ENCODE peak calls at places on chromosomes 11 and 22, in seven cellular contexts. M is T1000; T is kidney glomerular epithelial cell; I is NCI-H510A treated with DMSO at 0.1 percent for 48 hours; U is NCI-H226; F is testis; A is naive thymus-derived CD8-positive, alpha-beta T cell. C is an unnamed sample.
A peak's percentile ranks its signal among the peaks of the same experiment; 100 is the strongest.

GRCh38 chr22:27990879-27991278 is 71.8 kb upstream of the PITPNB start:
- DNase-seq in F (peak; percentile 67), M (no peak), A (no peak), U (no peak), T (no peak), I (no peak), C (peak; percentile 63)

GRCh38 chr11:35099278-35100018 is 39.5 kb upstream of the CD44 start:
- DNase-seq in I (no peak), F (no peak), A (no peak), T (no peak), M (no peak), U (peak; percentile 53), C (no peak)

GRCh38 chr11:59175104-59175503 is 3.2 kb downstream of the DTX4 start:
- DNase-seq in T (no peak), A (no peak), F (no peak), I (no peak), M (peak; percentile 38), U (no peak), C (no peak)

GRCh38 chr11:104254347-104254746 is 90.4 kb upstream of the PDGFD start:
- DNase-seq in T (no peak), A (no peak), F (peak; percentile 68), I (no peak), M (no peak), U (peak; percentile 37), C (peak; percentile 24)

GRCh38 chr11:45333506-45333971 is 47.4 kb upstream of the SYT13 start:
- DNase-seq in T (no peak), U (peak; percentile 8), A (no peak), M (peak; percentile 2), F (peak; percentile 70), I (peak; percentile 11), C (peak; percentile 15)

GRCh38 chr11:111586305-111586915 is 15.8 kb upstream of the SIK2 start:
- DNase-seq in M (no peak), T (peak; percentile 75), F (peak; percentile 61), A (peak; percentile 58), I (peak; percentile 39), U (peak; percentile 28), C (peak; percentile 51)

GRCh38 chr11:118088531-118088930 is 1.8 kb upstream of the SMIM35 start:
- DNase-seq in A (no peak), I (no peak), T (no peak), M (no peak), U (no peak), F (no peak), C (peak; percentile 25)

GRCh38 chr11:91308069-91308468 is 916.5 kb upstream of the FAT3 start:
- DNase-seq in U (no peak), A (no peak), I (no peak), F (no peak), T (no peak), M (no peak), C (no peak)

GRCh38 chr11:120068114-120068573 is 69.8 kb downstream of the TRIM29 start:
- DNase-seq in I (no peak), U (peak; percentile 51), T (peak; percentile 82), A (no peak), F (no peak), M (no peak), C (no peak)

C was measured in HepG2.